ENCODE peak calls at places on chromosome 2, in six cellular contexts. M is foreskin fibroblast; Y is left ventricle myocardium inferior; W is non-pigmented ciliary epithelial cell; P is T-helper 9 cell; B is stimulated activated naive CD8-positive, alpha-beta T cell treated with anti-CD3 and anti-CD28 coated beads, Interleukin-15, Interleukin-2, amounts not matched to agents 100 U/mL and 50 U/mL, for 24 hours. R is an unnamed sample.
A peak's percentile ranks its signal among the peaks of the same experiment; 100 is the strongest.

GRCh38 chr2:6080837-6081541 is 388.8 kb downstream of the SOX11 start:
- DNase-seq in M (no peak), W (no peak), B (no peak), Y (no peak), P (no peak), R (no peak)

GRCh38 chr2:40668435-40668834 is 216.5 kb upstream of the SLC8A1 start:
- DNase-seq in P (no peak), Y (no peak), M (peak; percentile 69), B (no peak), W (no peak), R (no peak)

GRCh38 chr2:1032030-1032429 is 81.4 kb downstream of the SNTG2 start:
- DNase-seq in B (peak; percentile 24), M (no peak), Y (no peak), W (no peak), P (no peak), R (no peak)

GRCh38 chr2:138503652-138504051 is 2.1 kb downstream of the SPOPL start:
- DNase-seq in P (no peak), B (no peak), M (no peak), W (no peak), Y (no peak), R (no peak)

GRCh38 chr2:127567351-127567854 is 31.9 kb downstream of the MYO7B start:
- DNase-seq in M (no peak), P (no peak), W (no peak), Y (no peak), B (no peak), R (no peak)

GRCh38 chr2:48531141-48531648 is 1.2 kb downstream of the STON1 start:
- DNase-seq in P (no peak), W (peak; percentile 61), Y (no peak), B (no peak), M (peak; percentile 67), R (peak; percentile 51)

GRCh38 chr2:101759162-101759561 is 61.7 kb downstream of the MAP4K4 start:
- DNase-seq in P (no peak), M (peak; percentile 94), W (peak; percentile 89), Y (no peak), B (no peak), R (peak; percentile 62)

GRCh38 chr2:190651413-190651812 is 2.5 kb downstream of the NAB1 start:
- DNase-seq in P (no peak), B (no peak), M (no peak), W (no peak), Y (no peak), R (no peak)

GRCh38 chr2:233801357-233802131 is 23.4 kb downstream of the MROH2A start:
- DNase-seq in M (no peak), Y (no peak), W (peak; percentile 6), P (no peak), B (peak; percentile 24), R (peak; percentile 20)

R was measured in RWPE1.